ENCODE peak calls at places on chromosomes 12 and 14, in four cellular contexts. A, Q, L and O are unnamed samples.

GRCh38 chr14:63949696-63950095 is 96.9 kb downstream of the SYNE2 start:
- DNase-seq in A (no peak), Q (no peak), L (no peak), O (no peak)

GRCh38 chr12:12705833-12706520 is 10.0 kb upstream of the GPR19 start:
- DNase-seq in A (no peak), Q (no peak), L (no peak), O (no peak)

GRCh38 chr12:130334937-130335336 is 2.8 kb upstream of the PIWIL1 start:
- DNase-seq in A (no peak), Q (no peak), L (no peak), O (no peak)

GRCh38 chr12:41577995-41578394 is 389.9 kb downstream of the PDZRN4 start:
- DNase-seq in A (no peak), Q (no peak), L (no peak), O (no peak)

GRCh38 chr12:53993397-53994267 is 6.3 kb upstream of the HOXC9 start:
- DNase-seq in A (no peak), Q (no peak), L (no peak), O (no peak)

GRCh38 chr12:121050725-121051124 is 11.7 kb upstream of the OASL start:
- DNase-seq in A (no peak), Q (no peak), L (no peak), O (no peak)

GRCh38 chr14:53793790-53794560 is 162.7 kb downstream of the BMP4 start:
- DNase-seq in A (no peak), Q (no peak), L (no peak), O (no peak)

GRCh38 chr14:28102814-28103213 is 663.8 kb upstream of the FOXG1 start:
- DNase-seq in A (no peak), Q (no peak), L (no peak), O (no peak)

GRCh38 chr12:28767836-28768348 is 381.2 kb upstream of the FAR2 start:
- DNase-seq in A (no peak), Q (no peak), L (no peak), O (no peak)

GRCh38 chr14:92945544-92945943 is 22.6 kb downstream of the CHGA start:
- DNase-seq in A (peak), Q (no peak), L (no peak), O (no peak)

GRCh38 chr12:39417916-39418315 is 25.0 kb downstream of the KIF21A start:
- DNase-seq in A (no peak), Q (no peak), L (no peak), O (no peak)

GRCh38 chr12:47039756-47040155 is 39.7 kb upstream of the PCED1B start:
- DNase-seq in A (no peak), Q (no peak), L (no peak), O (no peak)

GRCh38 chr12:126069549-126070165 is 1004.4 kb downstream of the AACS start:
- DNase-seq in A (peak), Q (peak), L (no peak), O (no peak)

GRCh38 chr14:88505621-88506020 is 49.2 kb downstream of the PTPN21 start:
- DNase-seq in A (no peak), Q (no peak), L (no peak), O (no peak)

GRCh38 chr12:29212682-29213397 is 63.8 kb downstream of the FAR2 start:
- DNase-seq in A (no peak), Q (no peak), L (no peak), O (no peak)

GRCh38 chr14:55432628-55433027 is 7.8 kb downstream of the TBPL2 start:
- DNase-seq in A (no peak), Q (no peak), L (no peak), O (no peak)

GRCh38 chr14:38290601-38291190 is 34.8 kb upstream of the CLEC14A start:
- DNase-seq in A (no peak), Q (no peak), L (no peak), O (no peak)

GRCh38 chr12:3580071-3580749 is 89.2 kb downstream of the PRMT8 start:
- DNase-seq in A (no peak), Q (no peak), L (no peak), O (no peak)

GRCh38 chr12:88577537-88577936 is 2.7 kb downstream of the KITLG start:
- DNase-seq in A (no peak), Q (no peak), L (no peak), O (no peak)

GRCh38 chr12:116916122-116916521 is 5.4 kb downstream of the FBXW8 start:
- DNase-seq in A (no peak), Q (no peak), L (no peak), O (no peak)

GRCh38 chr14:96103075-96103474 is 63.9 kb downstream of the C14orf132 start:
- DNase-seq in A (no peak), Q (no peak), L (no peak), O (no peak)

GRCh38 chr12:12449533-12450025 is 92.7 kb downstream of the BORCS5 start:
- DNase-seq in A (no peak), Q (no peak), L (no peak), O (no peak)

GRCh38 chr14:96176811-96177211 is 27.8 kb upstream of the BDKRB2 start:
- DNase-seq in A (no peak), Q (no peak), L (no peak), O (no peak)

GRCh38 chr14:52025310-52025709 is 36.0 kb downstream of the RTRAF start:
- DNase-seq in A (no peak), Q (no peak), L (no peak), O (no peak)

GRCh38 chr14:60777856-60778578 is 43.5 kb downstream of the MNAT1 start:
- DNase-seq in A (no peak), Q (no peak), L (no peak), O (no peak)

GRCh38 chr12:65742481-65742971 is 81.8 kb upstream of the HMGA2 start:
- DNase-seq in A (no peak), Q (peak), L (no peak), O (no peak)

GRCh38 chr14:61184117-61184516 is 97.0 kb downstream of the TMEM30B start:
- DNase-seq in A (no peak), Q (no peak), L (no peak), O (no peak)

GRCh38 chr14:103155013-103155412 is 31.8 kb downstream of the TNFAIP2 start:
- DNase-seq in A (peak), Q (no peak), L (no peak), O (no peak)

GRCh38 chr12:71392521-71393145 is 47.0 kb upstream of the LGR5 start:
- DNase-seq in A (peak), Q (peak), L (no peak), O (no peak)

GRCh38 chr12:71393625-71394024 is 46.0 kb upstream of the LGR5 start:
- DNase-seq in A (no peak), Q (no peak), L (no peak), O (no peak)

GRCh38 chr12:71400481-71400880 is 39.1 kb upstream of the LGR5 start:
- DNase-seq in A (no peak), Q (no peak), L (no peak), O (no peak)

GRCh38 chr12:71399197-71399596 is 40.4 kb upstream of the LGR5 start:
- DNase-seq in A (no peak), Q (no peak), L (no peak), O (no peak)

GRCh38 chr12:71397433-71397954 is 42.1 kb upstream of the LGR5 start:
- DNase-seq in A (no peak), Q (no peak), L (no peak), O (no peak)
- TF ChIP-seq CTCF in A (no peak), Q (no peak), L (no peak), O (no peak)

GRCh38 chr12:55818140-55818728 is 393 bp downstream of the ORMDL2 start:
- DNase-seq in A (peak), Q (no peak), L (no peak), O (no peak)
- TF ChIP-seq CTCF in A (no peak), Q (no peak), L (no peak), O (no peak)

GRCh38 chr14:68921666-68922065 is 57.4 kb downstream of the ACTN1 start:
- DNase-seq in A (no peak), Q (peak), L (no peak), O (no peak)
- TF ChIP-seq CTCF in A (no peak), Q (peak), L (no peak), O (no peak)

GRCh38 chr12:59077153-59077930 is 157.0 kb upstream of the LRIG3 start:
- DNase-seq in A (no peak), Q (no peak), L (no peak), O (no peak)

GRCh38 chr12:59078027-59078426 is 157.7 kb upstream of the LRIG3 start:
- DNase-seq in A (no peak), Q (no peak), L (no peak), O (no peak)

GRCh38 chr12:59075141-59075540 is 154.8 kb upstream of the LRIG3 start:
- DNase-seq in A (no peak), Q (no peak), L (no peak), O (no peak)

GRCh38 chr12:59076611-59077010 is 156.3 kb upstream of the LRIG3 start:
- DNase-seq in A (no peak), Q (no peak), L (no peak), O (no peak)

GRCh38 chr12:59075968-59076367 is 155.7 kb upstream of the LRIG3 start:
- DNase-seq in A (no peak), Q (no peak), L (no peak), O (no peak)
- TF ChIP-seq CTCF in A (no peak), Q (peak), L (no peak), O (no peak)